ENCODE peak calls at places on chromosomes 1 and 21, in four cellular contexts. C is GM12865, J is C1 segment of cervical spinal cord, B is COR-L47. U is an unnamed sample.

GRCh38 chr1:7587726-7588456 is 183.2 kb upstream of the VAMP3 start:
- DNase-seq in C (no peak), J (no peak), B (no peak), U (no peak)

GRCh38 chr1:33344896-33345295 is 24.0 kb upstream of the A3GALT2 start:
- DNase-seq in C (no peak), J (no peak), B (no peak), U (no peak)

GRCh38 chr1:97824200-97824599 is 96.6 kb downstream of the DPYD start:
- DNase-seq in C (no peak), J (no peak), B (no peak), U (no peak)

GRCh38 chr1:202122639-202123335 is at the start of gene GPR37L1:
- DNase-seq in C (no peak), J (no peak), B (no peak), U (no peak)

GRCh38 chr1:34874581-34874980 is 15.0 kb upstream of the SMIM12 start:
- DNase-seq in C (no peak), J (no peak), B (no peak), U (no peak)

GRCh38 chr1:174068000-174068399 is 45.8 kb upstream of the RC3H1 start:
- DNase-seq in C (peak), J (no peak), B (no peak), U (no peak)

GRCh38 chr1:22057861-22058260 is 5.4 kb downstream of the CDC42 start:
- DNase-seq in C (no peak), J (no peak), B (no peak), U (no peak)

GRCh38 chr1:33459766-33460543 is 12.5 kb upstream of the ZSCAN20 start:
- DNase-seq in C (no peak), J (no peak), B (no peak), U (no peak)

GRCh38 chr1:93575586-93576271 is 105.9 kb downstream of the BCAR3 start:
- DNase-seq in C (no peak), J (no peak), B (peak), U (no peak)

GRCh38 chr1:43269627-43270375 is at the start of gene TMEM125:
- DNase-seq in C (no peak), J (no peak), B (no peak), U (no peak)

GRCh38 chr21:39712976-39713375 is 32.0 kb upstream of the IGSF5 start:
- DNase-seq in C (no peak), J (no peak), B (peak), U (no peak)

GRCh38 chr1:92096317-92096716 is 16.2 kb downstream of the BTBD8 start:
- DNase-seq in C (peak), J (no peak), B (no peak), U (no peak)

GRCh38 chr1:235063068-235063765 is 65.4 kb downstream of the TOMM20 start:
- DNase-seq in C (no peak), J (no peak), B (no peak), U (no peak)

GRCh38 chr1:15290382-15290781 is 43.4 kb downstream of the FHAD1 start:
- DNase-seq in C (no peak), J (no peak), B (no peak), U (no peak)

GRCh38 chr1:208153386-208153785 is 90.8 kb downstream of the PLXNA2 start:
- DNase-seq in C (no peak), J (no peak), B (no peak), U (no peak)

GRCh38 chr1:72278461-72278860 is 3.9 kb downstream of the NEGR1 start:
- DNase-seq in C (peak), J (no peak), B (no peak), U (no peak)

GRCh38 chr1:183514235-183514634 is 41.9 kb downstream of the SMG7 start:
- DNase-seq in C (no peak), J (no peak), B (no peak), U (no peak)